ENCODE peak calls at places on chromosomes 5 and 9, in four cellular contexts. P is NT2/D1, K is K562, D is HCT116. C is an unnamed sample.

GRCh38 chr9:101324245-101324804 is 60.5 kb downstream of the BAAT start:
- DNase-seq in P (no peak), K (no peak), D (no peak), C (no peak)

GRCh38 chr9:18678846-18679245 is 204.9 kb downstream of the ADAMTSL1 start:
- DNase-seq in P (no peak), K (no peak), D (no peak), C (no peak)

GRCh38 chr5:13865317-13865716 is 79.2 kb downstream of the DNAH5 start:
- DNase-seq in P (no peak), K (no peak), D (no peak), C (no peak)

GRCh38 chr5:176446884-176447537 is 1.2 kb upstream of the FAF2 start:
- DNase-seq in P (no peak), K (no peak), D (no peak), C (no peak)

GRCh38 chr9:70902171-70902570 is 219.2 kb downstream of the TRPM3 start:
- DNase-seq in P (no peak), K (no peak), D (no peak), C (no peak)

GRCh38 chr5:169258372-169259000 is 42.5 kb downstream of the SLIT3 start:
- DNase-seq in P (no peak), K (no peak), D (no peak), C (no peak)

GRCh38 chr5:102678267-102679058 is 76.6 kb upstream of the PAM start:
- DNase-seq in P (no peak), K (no peak), D (no peak), C (no peak)

GRCh38 chr9:92001244-92001643 is 51.2 kb upstream of the ROR2 start:
- DNase-seq in P (no peak), K (no peak), D (no peak), C (no peak)

GRCh38 chr5:579211-579610 is 32.9 kb upstream of the CEP72 start:
- DNase-seq in P (no peak), K (no peak), D (no peak), C (no peak)

GRCh38 chr5:38807570-38808461 is 38.0 kb upstream of the OSMR start:
- DNase-seq in P (no peak), K (no peak), D (no peak), C (no peak)

GRCh38 chr9:130478731-130479575 is 34.2 kb downstream of the ASS1 start:
- DNase-seq in P (no peak), K (no peak), D (no peak), C (no peak)

GRCh38 chr9:131480258-131480657 is 22.5 kb upstream of the POMT1 start:
- DNase-seq in P (no peak), K (no peak), D (no peak), C (no peak)

GRCh38 chr5:24539625-24540024 is 105.2 kb downstream of the CDH10 start:
- DNase-seq in P (no peak), K (no peak), D (no peak), C (no peak)

GRCh38 chr9:131180454-131180853 is 55.1 kb downstream of the NUP214 start:
- DNase-seq in P (no peak), K (peak), D (no peak), C (no peak)

GRCh38 chr5:58793888-58794287 is 211.0 kb downstream of the RAB3C start:
- DNase-seq in P (no peak), K (no peak), D (no peak), C (no peak)

GRCh38 chr5:163889369-163889768 is 383.9 kb downstream of the MAT2B start:
- DNase-seq in P (no peak), K (no peak), D (no peak), C (no peak)

GRCh38 chr5:131740477-131740876 is 56.3 kb downstream of the FNIP1 start:
- DNase-seq in P (no peak), K (no peak), D (no peak), C (no peak)

GRCh38 chr9:73583590-73583989 is 431.9 kb downstream of the ANXA1 start:
- DNase-seq in P (no peak), K (no peak), D (no peak), C (no peak)

GRCh38 chr5:34743878-34744277 is 87.8 kb downstream of the RAI14 start:
- DNase-seq in P (no peak), K (no peak), D (no peak), C (no peak)

GRCh38 chr9:16143310-16143709 is 590.5 kb downstream of the CCDC171 start:
- DNase-seq in P (no peak), K (no peak), D (no peak), C (no peak)

GRCh38 chr9:77582572-77583365 is 65.4 kb downstream of the GNA14 start:
- DNase-seq in P (no peak), K (no peak), D (no peak), C (no peak)

GRCh38 chr9:103941104-103941503 is 153.0 kb upstream of the SMC2 start:
- DNase-seq in P (no peak), K (no peak), D (no peak), C (peak)

GRCh38 chr5:173663810-173664526 is 47.5 kb upstream of the BOD1 start:
- DNase-seq in P (no peak), K (peak), D (no peak), C (no peak)

GRCh38 chr5:113615708-113616107 is 102.2 kb downstream of the YTHDC2 start:
- DNase-seq in P (no peak), K (no peak), D (no peak), C (no peak)

GRCh38 chr5:113612060-113612496 is 98.6 kb downstream of the YTHDC2 start:
- DNase-seq in P (no peak), K (peak), D (peak), C (no peak)

GRCh38 chr5:113617191-113617796 is 103.8 kb downstream of the YTHDC2 start:
- DNase-seq in P (no peak), K (no peak), D (no peak), C (no peak)

GRCh38 chr5:113614191-113614590 is 100.7 kb downstream of the YTHDC2 start:
- DNase-seq in P (no peak), K (no peak), D (no peak), C (no peak)
- TF ChIP-seq ZNF274 in P (no peak), K (no peak), D (no peak), C (no peak)

GRCh38 chr5:37717613-37718431 is 122.0 kb downstream of the GDNF start:
- DNase-seq in P (peak), K (no peak), D (no peak), C (no peak)
- TF ChIP-seq ZNF274 in P (no peak), K (no peak), D (no peak), C (no peak)

DNA sequence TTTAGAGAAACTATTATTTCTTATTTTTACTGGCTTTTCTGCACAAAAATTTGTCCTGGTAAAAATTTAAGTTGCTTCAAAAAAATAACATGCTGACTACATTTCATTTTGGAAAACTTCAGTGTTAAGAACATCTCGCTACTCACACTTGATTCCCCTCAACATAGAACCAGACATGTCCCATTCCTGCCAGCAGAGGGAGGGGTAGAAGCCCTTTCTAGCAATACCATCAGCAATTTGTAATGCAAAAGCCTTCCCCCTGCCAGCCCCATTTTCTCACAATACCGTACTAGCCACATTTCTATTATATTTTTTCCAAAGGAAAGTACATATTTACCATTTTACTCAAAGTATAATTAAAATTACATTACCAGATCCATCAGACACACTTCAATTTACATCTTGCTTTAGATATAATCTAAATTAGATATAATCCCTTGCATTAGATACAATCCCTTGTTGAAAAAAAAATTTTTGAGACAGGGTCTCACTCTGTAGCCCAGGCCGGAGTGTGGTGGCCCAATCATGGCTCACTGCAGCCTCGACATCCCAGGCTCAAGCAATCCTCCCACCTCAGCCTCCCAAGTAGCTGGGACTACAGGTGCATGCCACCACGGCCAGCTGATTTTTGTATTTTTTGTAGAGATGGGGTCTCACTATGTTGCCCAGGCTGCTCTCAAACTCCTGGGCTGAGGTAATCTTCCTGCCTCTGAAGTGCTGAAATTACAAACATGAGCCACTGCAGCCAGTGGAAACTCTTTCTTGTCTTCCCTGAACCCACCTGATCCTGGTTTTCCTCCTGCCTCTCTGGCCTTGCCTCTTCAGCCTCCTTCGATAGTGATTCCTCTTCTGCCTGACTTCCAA is 39.6 kb upstream of the IDNK start:
- DNase-seq in P (peak), K (peak), D (peak), C (peak)
- TF ChIP-seq ZNF274 in P (no peak), K (no peak), D (no peak), C (no peak)

GRCh38 chr5:107773479-107773878 is 102.7 kb upstream of the EFNA5 start:
- DNase-seq in P (no peak), K (no peak), D (no peak), C (no peak)

GRCh38 chr5:107770051-107770450 is 99.3 kb upstream of the EFNA5 start:
- DNase-seq in P (no peak), K (no peak), D (no peak), C (no peak)

GRCh38 chr5:107769531-107769930 is 98.8 kb upstream of the EFNA5 start:
- DNase-seq in P (no peak), K (no peak), D (no peak), C (no peak)

GRCh38 chr5:107771926-107772325 is 101.2 kb upstream of the EFNA5 start:
- DNase-seq in P (no peak), K (no peak), D (no peak), C (no peak)

GRCh38 chr5:107772418-107773310 is 101.9 kb upstream of the EFNA5 start:
- DNase-seq in P (peak), K (no peak), D (no peak), C (no peak)
- TF ChIP-seq ZNF274 in P (no peak), K (no peak), D (no peak), C (no peak)

GRCh38 chr9:133340916-133341315 is 4.9 kb upstream of the SURF6 start:
- DNase-seq in P (no peak), K (no peak), D (no peak), C (no peak)

GRCh38 chr9:133342083-133342406 is 5.9 kb downstream of the MED22 start:
- DNase-seq in P (no peak), K (no peak), D (no peak), C (no peak)

GRCh38 chr9:133341369-133342082 is 5.5 kb upstream of the SURF6 start:
- DNase-seq in P (no peak), K (no peak), D (no peak), C (no peak)

GRCh38 chr9:133340256-133340655 is 4.3 kb upstream of the SURF6 start:
- DNase-seq in P (no peak), K (no peak), D (no peak), C (no peak)

DNA sequence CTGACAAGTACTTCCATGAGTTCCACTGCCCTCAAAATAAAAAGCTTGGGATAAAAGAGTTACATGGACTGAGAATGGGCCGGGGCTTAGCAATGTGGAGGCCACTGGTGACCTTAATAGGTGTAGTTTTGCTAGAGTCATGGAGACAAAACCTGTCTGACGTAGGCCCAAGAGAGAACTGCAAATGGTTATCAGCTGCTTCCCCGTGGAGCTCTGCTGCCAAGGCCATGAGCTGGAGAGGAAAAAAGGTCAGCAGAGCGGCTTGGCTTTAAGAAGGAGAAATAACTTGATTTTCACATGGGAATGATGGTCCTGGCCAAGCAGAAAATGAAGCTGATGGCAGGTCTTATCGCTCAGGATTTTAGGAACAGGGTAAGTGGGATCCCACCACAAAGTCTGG is 3.7 kb upstream of the SURF6 start:
- DNase-seq in P (no peak), K (no peak), D (no peak), C (no peak)
- TF ChIP-seq ZNF274 in P (no peak), K (no peak), D (no peak), C (no peak)

C was measured in H1.